ENCODE peak calls at places on chromosomes 11 and 22, in seven cellular contexts. Y, V, X, P, L, B and F are unnamed samples.

GRCh38 chr11:111308140-111308539 is 9.8 kb downstream of the POU2AF3 start:
- DNase-seq in Y (no peak), V (no peak), X (peak), P (no peak), L (no peak), B (no peak), F (no peak)

GRCh38 chr11:33904128-33904527 is 12.3 kb upstream of the LMO2 start:
- DNase-seq in Y (no peak), V (no peak), X (no peak), P (no peak), L (no peak), B (no peak), F (peak)

GRCh38 chr11:77126861-77127673 is 979 bp upstream of the MYO7A start:
- DNase-seq in Y (peak), V (peak), X (peak), P (peak), L (peak), B (no peak), F (peak)

GRCh38 chr22:45166935-45167334 is 3.2 kb downstream of the NUP50 start:
- DNase-seq in Y (no peak), V (no peak), X (no peak), P (no peak), L (no peak), B (no peak), F (no peak)

GRCh38 chr11:63832336-63832735 is 6.6 kb upstream of the MARK2 start:
- DNase-seq in Y (no peak), V (no peak), X (no peak), P (no peak), L (no peak), B (no peak), F (no peak)

GRCh38 chr11:125376117-125376516 is 119.9 kb downstream of the FEZ1 start:
- DNase-seq in Y (peak), V (no peak), X (no peak), P (no peak), L (no peak), B (no peak), F (peak)

GRCh38 chr11:13337986-13338436 is 60.4 kb downstream of the BMAL1 start:
- DNase-seq in Y (no peak), V (no peak), X (peak), P (peak), L (no peak), B (no peak), F (no peak)

GRCh38 chr11:111540921-111541208 is 345 bp downstream of the LAYN start:
- DNase-seq in Y (no peak), V (no peak), X (no peak), P (no peak), L (no peak), B (no peak), F (no peak)

GRCh38 chr11:130217133-130217631 is 57.6 kb downstream of the ST14 start:
- DNase-seq in Y (no peak), V (no peak), X (no peak), P (no peak), L (peak), B (no peak), F (no peak)

GRCh38 chr11:78319453-78319955 is 98.1 kb downstream of the GAB2 start:
- DNase-seq in Y (no peak), V (no peak), X (peak), P (peak), L (no peak), B (no peak), F (no peak)

GRCh38 chr11:30583505-30584280 is 2.5 kb downstream of the MPPED2 start:
- DNase-seq in Y (peak), V (no peak), X (no peak), P (no peak), L (peak), B (no peak), F (peak)

GRCh38 chr22:49930596-49931412 is 12.4 kb downstream of the CRELD2 start:
- DNase-seq in Y (peak), V (no peak), X (peak), P (peak), L (no peak), B (peak), F (peak)
- H3K18ac ChIP-seq in Y (no peak), V (peak), X (no peak), P (no peak), L (no peak), B (no peak), F (no peak)

GRCh38 chr22:18112440-18112839 is 1.8 kb downstream of the TUBA8 start:
- DNase-seq in Y (no peak), V (no peak), X (no peak), P (no peak), L (no peak), B (no peak), F (no peak)
- H3K18ac ChIP-seq in Y (no peak), V (no peak), X (no peak), P (no peak), L (no peak), B (no peak), F (no peak)

GRCh38 chr22:42284643-42285181 is 14.3 kb upstream of the TCF20 start:
- DNase-seq in Y (no peak), V (no peak), X (no peak), P (no peak), L (no peak), B (no peak), F (no peak)

GRCh38 chr22:42282252-42282942 is 11.9 kb upstream of the TCF20 start:
- DNase-seq in Y (peak), V (no peak), X (no peak), P (no peak), L (no peak), B (no peak), F (no peak)

GRCh38 chr22:42282943-42283287 is 12.5 kb upstream of the TCF20 start:
- DNase-seq in Y (no peak), V (no peak), X (no peak), P (no peak), L (no peak), B (no peak), F (no peak)

GRCh38 chr22:42284230-42284591 is 13.8 kb upstream of the TCF20 start:
- DNase-seq in Y (no peak), V (no peak), X (no peak), P (no peak), L (no peak), B (no peak), F (no peak)

GRCh38 chr22:42283288-42284229 is 13.1 kb upstream of the TCF20 start:
- DNase-seq in Y (no peak), V (peak), X (no peak), P (peak), L (peak), B (no peak), F (peak)
- H3K18ac ChIP-seq in Y (no peak), V (peak), X (no peak), P (no peak), L (no peak), B (no peak), F (no peak)

GRCh38 chr11:122362381-122362780 is 246.4 kb upstream of the BLID start:
- DNase-seq in Y (no peak), V (no peak), X (no peak), P (no peak), L (no peak), B (peak), F (no peak)
- H3K18ac ChIP-seq in Y (no peak), V (no peak), X (no peak), P (no peak), L (no peak), B (no peak), F (no peak)

GRCh38 chr22:37379716-37380115 is 47.6 kb downstream of the ELFN2 start:
- DNase-seq in Y (no peak), V (no peak), X (no peak), P (no peak), L (no peak), B (no peak), F (no peak)

GRCh38 chr22:37381489-37381888 is 45.8 kb downstream of the ELFN2 start:
- DNase-seq in Y (no peak), V (no peak), X (peak), P (no peak), L (no peak), B (no peak), F (no peak)

GRCh38 chr22:37384691-37385090 is 42.6 kb downstream of the ELFN2 start:
- DNase-seq in Y (no peak), V (no peak), X (no peak), P (no peak), L (no peak), B (no peak), F (no peak)

GRCh38 chr22:37386441-37386840 is 40.8 kb downstream of the ELFN2 start:
- DNase-seq in Y (no peak), V (no peak), X (no peak), P (no peak), L (no peak), B (no peak), F (no peak)

GRCh38 chr22:37383342-37383741 is 43.9 kb downstream of the ELFN2 start:
- DNase-seq in Y (no peak), V (no peak), X (peak), P (no peak), L (no peak), B (no peak), F (no peak)
- H3K18ac ChIP-seq in Y (no peak), V (peak), X (no peak), P (no peak), L (no peak), B (no peak), F (no peak)

GRCh38 chr22:23249506-23250423 is 69.5 kb downstream of the BCR start:
- DNase-seq in Y (no peak), V (no peak), X (no peak), P (no peak), L (no peak), B (no peak), F (peak)
- H3K18ac ChIP-seq in Y (no peak), V (no peak), X (no peak), P (no peak), L (no peak), B (no peak), F (no peak)